ENCODE peak calls at places on chromosomes 4 and X, in eight cellular contexts. M, G, B, P, C, Y, W and X are unnamed samples.

GRCh38 chr4:74098628-74098995 is 383 bp downstream of the CXCL2 start:
- DNase-seq in C (no peak), P (peak), W (no peak), G (no peak), Y (no peak), B (peak), M (no peak), X (no peak)

GRCh38 chr4:69881173-69881773 is 21.3 kb upstream of the SULT1E1 start:
- DNase-seq in Y (peak), B (no peak), P (no peak), C (peak), G (peak), W (peak), M (peak), X (peak)

GRCh38 chr4:6069845-6070709 is 51.8 kb upstream of the C4orf50 start:
- DNase-seq in W (no peak), B (no peak), Y (no peak), M (no peak), C (no peak), G (no peak), P (no peak), X (no peak)

GRCh38 chr4:52932586-52933482 is 70.7 kb downstream of the RASL11B start:
- DNase-seq in Y (no peak), C (no peak), W (peak), P (no peak), B (no peak), M (no peak), G (no peak), X (no peak)

GRCh38 chrX:56219702-56220101 is 12.5 kb upstream of the KLF8 start:
- DNase-seq in W (peak), B (no peak), G (no peak), P (no peak), M (no peak), C (no peak), Y (no peak), X (peak)

GRCh38 chrX:65644621-65645287 is 22.7 kb upstream of the MSN start:
- DNase-seq in Y (peak), C (peak), B (peak), P (peak), G (peak), W (peak), M (peak), X (peak)

GRCh38 chrX:11890843-11891514 is 132.9 kb downstream of the MSL3 start:
- DNase-seq in G (peak), W (peak), Y (peak), M (no peak), C (no peak), B (peak), P (peak), X (no peak)

GRCh38 chr4:141391771-141392170 is 171.1 kb downstream of the ZNF330 start:
- DNase-seq in P (no peak), C (peak), M (no peak), B (no peak), Y (no peak), G (no peak), W (peak), X (peak)

GRCh38 chr4:38818441-38818976 is 13.9 kb upstream of the TLR1 start:
- DNase-seq in Y (no peak), P (no peak), C (no peak), W (no peak), M (no peak), B (no peak), G (no peak), X (peak)

GRCh38 chr4:20474119-20474518 is 222.4 kb downstream of the SLIT2 start:
- DNase-seq in P (no peak), W (peak), G (no peak), Y (no peak), M (no peak), C (no peak), B (no peak), X (peak)

GRCh38 chrX:7927259-7928167 is at the start of gene PNPLA4:
- DNase-seq in B (peak), P (peak), G (peak), W (peak), M (no peak), C (peak), Y (peak), X (peak)

GRCh38 chr4:126627255-126627654 is 1005.5 kb upstream of the INTU start:
- DNase-seq in W (peak), Y (no peak), M (no peak), B (no peak), P (no peak), C (no peak), G (no peak), X (peak)

GRCh38 chrX:95071621-95072020 is 1397.6 kb downstream of the FAM133A start:
- DNase-seq in B (no peak), Y (no peak), W (no peak), M (no peak), P (no peak), C (no peak), G (no peak), X (peak)

GRCh38 chrX:95071052-95071451 is 1397.0 kb downstream of the FAM133A start:
- DNase-seq in W (peak), Y (no peak), G (no peak), C (no peak), B (no peak), P (no peak), M (no peak), X (no peak)

DNA sequence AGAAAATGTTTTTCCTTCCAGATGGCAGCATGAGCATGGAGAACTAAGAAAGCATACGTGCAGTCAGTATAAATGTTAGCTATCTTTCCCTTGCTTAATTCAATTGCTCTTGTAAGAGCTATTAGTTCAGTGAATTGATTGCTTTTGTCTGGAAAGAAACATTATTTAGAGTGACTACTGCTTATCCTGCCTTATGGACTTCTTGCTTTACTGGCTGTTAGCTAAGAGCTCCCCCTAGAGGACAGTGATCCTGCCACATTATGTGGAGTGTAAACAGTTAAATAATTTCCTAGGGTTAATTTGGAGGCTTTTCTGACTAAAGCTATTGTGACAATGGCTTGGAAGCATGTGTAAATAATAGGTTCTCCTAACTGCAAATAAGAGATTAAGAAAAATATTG is 1402.4 kb downstream of the FAM133A start:
- DNase-seq in W (peak), Y (no peak), C (no peak), B (no peak), M (no peak), G (no peak), P (no peak), X (peak)
- TF ChIP-seq CTCF in W (peak), Y (no peak), C (peak), B (peak), M (peak), G (peak), P (peak), X (peak)

DNA sequence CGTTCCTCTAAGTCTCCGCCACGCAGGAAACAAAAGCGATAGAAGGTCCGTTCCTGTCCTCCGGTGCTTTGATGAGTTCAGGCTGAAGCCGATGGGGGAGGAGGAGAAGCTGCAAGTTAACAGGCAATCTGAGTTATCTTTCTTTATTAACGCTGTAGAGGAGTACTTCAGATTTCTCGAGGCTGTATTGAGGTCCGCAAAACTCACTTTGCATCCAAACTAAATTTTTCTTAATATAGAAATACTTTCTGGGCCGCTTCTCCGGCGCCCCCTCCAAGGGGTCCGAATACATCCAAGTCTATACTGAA is 395 bp upstream of the SOWAHB start:
- DNase-seq in W (no peak), M (no peak), G (no peak), P (no peak), C (no peak), B (no peak), Y (no peak), X (no peak)
- H3K4me3 ChIP-seq in W (no peak), M (peak), G (peak), P (peak), C (no peak), B (peak), Y (peak), X (peak)

DNA sequence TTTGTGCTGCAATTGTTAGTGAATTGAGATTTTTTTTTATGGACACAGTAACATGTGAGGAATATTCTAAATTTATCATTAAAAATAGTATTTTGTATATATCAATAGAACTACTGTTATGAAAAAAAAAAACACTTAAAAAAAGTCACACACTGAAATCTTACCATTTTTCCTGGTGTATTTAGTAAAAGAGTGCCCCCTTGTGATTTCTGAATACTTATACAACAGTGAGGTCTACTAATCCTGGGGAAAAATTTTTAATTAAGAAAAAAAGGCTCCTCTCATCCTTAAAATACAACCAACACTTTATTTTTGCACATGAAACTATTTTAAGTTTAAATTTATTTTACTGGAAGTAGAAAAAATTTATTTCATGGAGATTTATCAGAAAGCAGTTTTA is 56.4 kb upstream of the SPOCK3 start:
- DNase-seq in G (no peak), W (peak), M (no peak), P (no peak), Y (no peak), B (no peak), C (no peak), X (peak)
- TF ChIP-seq CTCF in G (peak), W (peak), M (no peak), P (peak), Y (no peak), B (peak), C (no peak), X (peak)

GRCh38 chr4:22235798-22236197 is 280.1 kb downstream of the ADGRA3 start:
- DNase-seq in P (peak), B (no peak), M (no peak), Y (no peak), C (no peak), G (no peak), W (no peak), X (no peak)

GRCh38 chr4:22238742-22239141 is 277.1 kb downstream of the ADGRA3 start:
- DNase-seq in M (no peak), B (no peak), G (no peak), W (no peak), C (no peak), Y (no peak), P (no peak), X (peak)

GRCh38 chr4:22237846-22238513 is 277.9 kb downstream of the ADGRA3 start:
- DNase-seq in W (no peak), Y (no peak), C (no peak), M (no peak), G (no peak), B (no peak), P (no peak), X (no peak)

GRCh38 chr4:22240814-22241213 is 275.1 kb downstream of the ADGRA3 start:
- DNase-seq in M (no peak), P (no peak), G (no peak), Y (no peak), W (no peak), C (no peak), B (no peak), X (no peak)

DNA sequence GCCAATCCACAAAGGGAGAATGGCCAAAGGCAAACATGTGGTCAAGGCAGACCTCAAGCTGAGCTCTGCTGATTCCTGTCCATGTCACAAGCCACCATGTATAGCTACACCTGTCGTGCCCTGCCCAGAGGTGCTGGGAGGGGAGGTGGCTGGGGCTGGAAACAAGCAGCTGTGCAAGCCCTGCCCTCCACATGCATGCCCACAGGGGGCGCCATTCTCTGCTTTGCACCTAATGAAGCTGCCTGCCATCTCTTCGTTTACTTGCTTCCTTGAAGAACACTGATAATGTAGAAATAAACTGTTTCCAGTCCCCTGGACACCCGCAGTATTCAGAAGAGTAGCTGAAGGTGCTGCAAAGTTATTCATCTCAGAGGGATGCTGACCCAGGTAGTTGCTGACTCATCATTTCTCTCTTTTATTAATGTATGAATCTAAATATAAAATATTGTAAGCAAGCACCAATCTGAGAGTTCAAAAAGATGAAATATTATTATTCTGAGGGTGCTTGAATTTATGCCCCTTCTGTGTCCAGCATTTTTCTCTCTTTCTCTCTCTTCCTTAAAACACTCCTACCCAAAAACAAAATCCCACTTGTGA is 278.6 kb downstream of the ADGRA3 start:
- DNase-seq in G (no peak), C (no peak), M (no peak), Y (no peak), W (peak), B (peak), P (no peak), X (peak)
- H3K4me3 ChIP-seq in G (no peak), C (no peak), M (no peak), Y (no peak), W (no peak), B (no peak), P (no peak), X (no peak)

GRCh38 chr4:13963601-13964000 is 336.1 kb upstream of the BOD1L1 start:
- DNase-seq in Y (no peak), B (no peak), G (no peak), C (no peak), P (no peak), M (no peak), W (peak), X (no peak)

GRCh38 chr4:13968723-13969122 is 341.2 kb upstream of the BOD1L1 start:
- DNase-seq in Y (no peak), C (no peak), M (no peak), G (no peak), P (no peak), W (no peak), B (no peak), X (peak)

GRCh38 chr4:13970349-13970748 is 342.8 kb upstream of the BOD1L1 start:
- DNase-seq in W (no peak), M (no peak), G (no peak), P (no peak), C (no peak), B (no peak), Y (no peak), X (no peak)

DNA sequence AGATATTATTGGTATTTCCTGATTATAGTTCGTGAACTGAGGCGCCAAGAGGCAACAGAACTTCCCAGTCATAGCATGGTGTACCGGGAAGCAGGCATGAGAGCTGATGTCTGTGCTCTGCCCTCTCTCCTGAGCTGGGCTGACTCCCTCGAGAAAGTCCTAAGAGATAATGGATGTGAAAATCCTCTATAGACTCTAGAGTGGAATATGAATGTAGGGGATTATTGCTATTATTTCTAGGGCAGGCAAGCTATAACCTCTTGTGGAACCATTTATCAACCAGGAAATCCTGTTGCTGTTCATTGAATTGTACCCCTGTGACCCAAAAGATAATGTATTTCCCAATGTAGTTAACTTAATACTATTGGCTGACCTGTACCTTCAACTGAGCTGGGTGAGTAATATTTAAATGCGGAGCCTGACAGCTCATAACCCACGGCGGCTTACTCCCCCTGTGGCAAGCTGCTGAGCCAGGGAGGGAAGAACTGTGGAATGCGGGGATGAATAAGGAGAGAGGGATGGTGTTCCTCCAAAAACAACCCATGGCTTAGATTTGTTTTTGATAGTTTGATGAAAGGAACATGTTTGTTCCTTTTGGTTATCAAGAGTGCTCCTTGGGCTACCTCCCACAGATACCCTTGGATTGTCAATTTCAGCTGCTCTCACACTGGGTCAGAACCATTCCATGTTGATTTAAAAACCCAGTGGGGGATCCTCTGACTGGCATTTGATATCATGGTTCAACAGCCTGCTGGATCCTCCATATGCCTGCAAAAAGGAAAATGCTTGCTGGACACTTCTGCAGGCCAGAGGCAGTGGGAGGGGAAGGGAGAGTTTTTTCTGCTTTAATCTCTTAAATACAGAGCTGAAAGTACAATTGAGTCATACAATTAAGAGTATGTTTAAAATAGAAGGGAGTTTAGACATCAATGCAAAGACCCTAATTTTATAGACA is 339.0 kb upstream of the BOD1L1 start:
- DNase-seq in C (peak), G (no peak), W (peak), B (no peak), Y (no peak), P (no peak), M (peak), X (peak)
- TF ChIP-seq CTCF in C (no peak), G (no peak), W (peak), B (no peak), Y (no peak), P (no peak), M (peak), X (peak)

GRCh38 chrX:1393871-1394615 is 2.1 kb upstream of the SLC25A6 start:
- DNase-seq in W (no peak), G (no peak), B (peak), C (no peak), P (peak), Y (peak), M (no peak), X (no peak)
- H3K4me3 ChIP-seq in W (peak), G (no peak), B (no peak), C (peak), P (peak), Y (peak), M (no peak), X (no peak)

GRCh38 chrX:66760648-66761047 is 121.8 kb upstream of the EDA2R start:
- DNase-seq in W (peak), Y (no peak), C (no peak), M (no peak), B (no peak), P (no peak), G (no peak), X (no peak)
- TF ChIP-seq CTCF in W (peak), Y (no peak), C (no peak), M (no peak), B (no peak), P (no peak), G (no peak), X (no peak)

DNA sequence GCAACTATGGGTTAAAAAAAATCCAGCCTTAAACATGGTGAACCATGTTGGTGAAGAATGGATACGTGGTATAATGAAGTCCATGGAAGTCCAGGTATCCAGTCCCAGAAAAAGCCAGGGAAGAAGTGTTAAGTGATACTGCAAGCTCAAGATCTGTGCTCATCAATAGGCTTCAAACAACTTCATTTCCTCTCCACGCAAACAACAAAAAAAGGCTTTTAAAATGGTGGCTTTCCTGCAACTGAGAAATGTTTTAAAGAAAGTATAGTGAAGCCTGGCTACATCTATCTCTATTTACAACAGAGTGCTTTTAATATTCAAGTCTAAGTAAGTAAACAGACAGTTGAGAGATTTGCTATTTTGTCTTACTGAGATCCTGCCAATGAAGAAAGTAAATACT is 1.6 kb downstream of the TAPT1 start:
- DNase-seq in G (no peak), Y (no peak), W (no peak), M (no peak), B (no peak), P (no peak), C (no peak), X (no peak)
- H3K4me3 ChIP-seq in G (peak), Y (peak), W (peak), M (peak), B (peak), P (peak), C (no peak), X (peak)